ENCODE peak calls at places on chromosomes 11 and 22, in eight cellular contexts. H is WTC11; V is fibroblast of the aortic adventitia; R is COR-L47; F is GM03348; K is activated naive CD8-positive, alpha-beta T cell treated with anti-CD3 and anti-CD28 coated beads for 36 hours; B is Peyer's patch; A is left colon. C is an unnamed sample.

GRCh38 chr22:35712672-35713071 is 5.0 kb upstream of the APOL5 start:
- DNase-seq in V (no peak), B (no peak), K (no peak), A (no peak), F (no peak), R (no peak), H (no peak), C (no peak)

GRCh38 chr11:57290288-57290687 is 34.5 kb downstream of the TNKS1BP1 start:
- DNase-seq in H (no peak), B (no peak), A (no peak), F (peak), R (no peak), K (no peak), V (peak), C (no peak)

GRCh38 chr11:102012946-102013345 is 34.3 kb upstream of the CFAP300 start:
- DNase-seq in K (no peak), F (no peak), R (no peak), B (no peak), A (no peak), V (no peak), H (no peak), C (no peak)

GRCh38 chr11:3375552-3375951 is 3.4 kb downstream of the ZNF195 start:
- DNase-seq in A (no peak), R (no peak), B (no peak), F (no peak), K (no peak), H (no peak), V (peak), C (no peak)

GRCh38 chr11:33291004-33291777 is 34.0 kb downstream of the HIPK3 start:
- DNase-seq in F (no peak), A (no peak), K (no peak), B (no peak), V (peak), R (no peak), H (no peak), C (peak)

GRCh38 chr11:6156628-6157367 is 13.3 kb downstream of the OR52B2 start:
- DNase-seq in H (no peak), F (no peak), V (no peak), A (no peak), K (no peak), R (no peak), B (no peak), C (no peak)

GRCh38 chr11:131065435-131066295 is 149.4 kb upstream of the SNX19 start:
- DNase-seq in R (no peak), A (no peak), F (no peak), K (no peak), V (no peak), B (no peak), H (no peak), C (no peak)

GRCh38 chr22:20559174-20559760 is 51.9 kb downstream of the MED15 start:
- DNase-seq in H (no peak), V (no peak), B (no peak), R (no peak), F (no peak), A (no peak), K (no peak), C (no peak)

GRCh38 chr11:121595717-121596156 is 143.0 kb upstream of the SORL1-AS1 start:
- DNase-seq in K (no peak), V (peak), A (no peak), F (peak), R (no peak), H (no peak), B (no peak), C (no peak)

C was measured in GM12864.